ENCODE peak calls at places on chromosomes 3 and 15, in nine cellular contexts. F is CD8-positive, alpha-beta memory T cell; R is iris pigment epithelial cell; H is GM20000; M is HCEC 1CT; G is central memory CD4-positive, alpha-beta T cell; U is KG1; J is heart left ventricle; N is NCI-H1105. Q is an unnamed sample.

GRCh38 chr3:39917060-39917773 is 107.8 kb downstream of the MYRIP start:
- DNase-seq in F (no peak), R (no peak), H (no peak), M (no peak), G (no peak), U (no peak), J (no peak), N (no peak), Q (no peak)

GRCh38 chr3:160401301-160402095 is 2.0 kb downstream of the SMC4 start:
- DNase-seq in F (no peak), R (peak; percentile 90), H (no peak), M (peak; percentile 68), G (no peak), U (no peak), J (peak; percentile 35), N (peak; percentile 19), Q (no peak)

GRCh38 chr3:193095366-193095765 is 145.7 kb upstream of the PLAAT1 start:
- DNase-seq in F (no peak), R (no peak), H (no peak), M (no peak), G (no peak), U (no peak), J (no peak), N (peak; percentile 92), Q (no peak)

GRCh38 chr15:39582286-39582976 is 1.6 kb downstream of the THBS1 start:
- DNase-seq in F (no peak), R (no peak), H (no peak), M (no peak), G (no peak), U (no peak), J (peak; percentile 35), N (no peak), Q (no peak)

GRCh38 chr15:77063249-77063648 is 7.7 kb downstream of the TSPAN3 start:
- DNase-seq in F (no peak), R (no peak), H (no peak), M (no peak), G (no peak), U (no peak), J (no peak), N (no peak), Q (no peak)

GRCh38 chr3:59503441-59503840 is 453.6 kb upstream of the CFAP20DC start:
- DNase-seq in F (no peak), R (no peak), H (no peak), M (no peak), G (no peak), U (no peak), J (no peak), N (no peak), Q (no peak)

GRCh38 chr3:172194702-172195392 is 155.5 kb downstream of the FNDC3B start:
- DNase-seq in F (no peak), R (no peak), H (no peak), M (no peak), G (no peak), U (no peak), J (no peak), N (peak; percentile 80), Q (no peak)

GRCh38 chr3:34419801-34420200 is 621.4 kb downstream of the PDCD6IP start:
- DNase-seq in F (no peak), R (no peak), H (no peak), M (no peak), G (no peak), U (no peak), J (no peak), N (no peak), Q (no peak)

GRCh38 chr3:113283306-113283705 is 71.9 kb downstream of the BOC start:
- DNase-seq in F (no peak), R (no peak), H (no peak), M (no peak), G (no peak), U (no peak), J (no peak), N (no peak), Q (no peak)

GRCh38 chr15:70271422-70272088 is 173.8 kb upstream of the TLE3 start:
- DNase-seq in F (no peak), R (peak; percentile 99), H (no peak), M (peak; percentile 93), G (no peak), U (no peak), J (no peak), N (no peak), Q (peak; percentile 31)

GRCh38 chr3:135034291-135034768 is 239.3 kb downstream of the EPHB1 start:
- DNase-seq in F (no peak), R (no peak), H (no peak), M (no peak), G (no peak), U (no peak), J (no peak), N (peak; percentile 85), Q (no peak)

GRCh38 chr3:25429441-25429907 is 1.4 kb downstream of the RARB start:
- DNase-seq in F (no peak), R (no peak), H (no peak), M (no peak), G (no peak), U (no peak), J (no peak), N (no peak), Q (no peak)

GRCh38 chr3:46709147-46709654 is 8.0 kb downstream of the TMIE start:
- DNase-seq in F (no peak), R (no peak), H (no peak), M (no peak), G (no peak), U (no peak), J (no peak), N (no peak), Q (no peak)

GRCh38 chr15:52144656-52145055 is 32.1 kb upstream of the BCL2L10 start:
- DNase-seq in F (no peak), R (peak; percentile 77), H (no peak), M (peak; percentile 20), G (no peak), U (no peak), J (no peak), N (no peak), Q (no peak)

GRCh38 chr3:49656541-49657112 is 17.5 kb upstream of the APEH start:
- DNase-seq in F (no peak), R (no peak), H (no peak), M (peak; percentile 4), G (no peak), U (no peak), J (no peak), N (no peak), Q (no peak)

GRCh38 chr15:95624100-95624499 is 706.4 kb upstream of the NR2F2 start:
- DNase-seq in F (no peak), R (no peak), H (no peak), M (no peak), G (no peak), U (no peak), J (peak; percentile 18), N (no peak), Q (no peak)

GRCh38 chr3:111851511-111851954 is 7.5 kb upstream of the PHLDB2 start:
- DNase-seq in F (no peak), R (peak; percentile 83), H (no peak), M (peak; percentile 92), G (no peak), U (no peak), J (peak; percentile 18), N (no peak), Q (no peak)

GRCh38 chr3:188102861-188103547 is 51.0 kb upstream of the LPP start:
- DNase-seq in F (no peak), R (no peak), H (no peak), M (no peak), G (no peak), U (no peak), J (no peak), N (no peak), Q (no peak)

GRCh38 chr15:45891766-45892165 is 256.9 kb downstream of the SQOR start:
- DNase-seq in F (no peak), R (no peak), H (no peak), M (no peak), G (no peak), U (no peak), J (no peak), N (no peak), Q (no peak)

GRCh38 chr3:12869025-12869695 is 27.8 kb upstream of the RPL32 start:
- DNase-seq in F (no peak), R (no peak), H (peak; percentile 84), M (no peak), G (no peak), U (no peak), J (peak; percentile 30), N (no peak), Q (no peak)

GRCh38 chr15:80823995-80824394 is 44.8 kb downstream of the CEMIP start:
- DNase-seq in F (no peak), R (no peak), H (peak; percentile 30), M (no peak), G (no peak), U (no peak), J (no peak), N (no peak), Q (no peak)

GRCh38 chr3:188400494-188401243 is 246.7 kb downstream of the LPP start:
- DNase-seq in F (no peak), R (no peak), H (peak; percentile 29), M (no peak), G (no peak), U (no peak), J (no peak), N (no peak), Q (no peak)

GRCh38 chr3:170301404-170301803 is 56.1 kb upstream of the SKIL start:
- DNase-seq in F (no peak), R (peak; percentile 57), H (no peak), M (no peak), G (no peak), U (no peak), J (no peak), N (no peak), Q (no peak)

GRCh38 chr3:169668081-169668956 is 4.8 kb upstream of the MECOM start:
- DNase-seq in F (no peak), R (peak; percentile 28), H (no peak), M (no peak), G (no peak), U (no peak), J (peak; percentile 23), N (peak; percentile 48), Q (no peak)

GRCh38 chr3:14128724-14129123 is 3.9 kb downstream of the TMEM43 start:
- DNase-seq in F (no peak), R (no peak), H (no peak), M (no peak), G (no peak), U (no peak), J (no peak), N (no peak), Q (no peak)

GRCh38 chr15:77599899-77600298 is 32.8 kb downstream of the LINGO1 start:
- DNase-seq in F (no peak), R (peak; percentile 38), H (no peak), M (peak; percentile 64), G (no peak), U (no peak), J (peak; percentile 79), N (no peak), Q (no peak)

GRCh38 chr3:33718595-33718907 is 497 bp upstream of the CLASP2 start:
- DNase-seq in F (no peak), R (no peak), H (no peak), M (peak; percentile 10), G (no peak), U (no peak), J (no peak), N (no peak), Q (no peak)

GRCh38 chr3:145307272-145307671 is 853.7 kb downstream of the PLOD2 start:
- DNase-seq in F (no peak), R (no peak), H (no peak), M (no peak), G (no peak), U (no peak), J (no peak), N (no peak), Q (no peak)

GRCh38 chr3:138898301-138898700 is 48.6 kb downstream of the FOXL2 start:
- DNase-seq in F (no peak), R (peak; percentile 45), H (no peak), M (peak; percentile 51), G (no peak), U (no peak), J (no peak), N (no peak), Q (no peak)